ENCODE peak calls at places on chromosomes 16 and 17, in ten cellular contexts. V, R, T, K, J, Y, W, C, B and M are unnamed samples.

GRCh38 chr17:8832711-8833352 is 33.7 kb upstream of the MFSD6L start:
- DNase-seq in V (no peak), R (no peak), T (no peak), K (peak), J (no peak), Y (no peak), W (peak), C (no peak), B (no peak), M (no peak)

GRCh38 chr17:81270279-81270678 is 24.8 kb downstream of the SLC38A10 start:
- DNase-seq in V (no peak), R (no peak), T (no peak), K (no peak), J (no peak), Y (no peak), W (no peak), C (no peak), B (no peak), M (no peak)

GRCh38 chr16:19524356-19524865 is 669 bp downstream of the CCP110 start:
- DNase-seq in V (no peak), R (no peak), T (no peak), K (no peak), J (no peak), Y (no peak), W (no peak), C (no peak), B (no peak), M (no peak)

GRCh38 chr17:3801043-3801746 is at the start of gene ITGAE:
- DNase-seq in V (no peak), R (no peak), T (no peak), K (no peak), J (no peak), Y (no peak), W (no peak), C (no peak), B (no peak), M (no peak)

GRCh38 chr16:608019-608418 is 18.2 kb downstream of the RAB40C start:
- DNase-seq in V (no peak), R (no peak), T (no peak), K (no peak), J (no peak), Y (no peak), W (no peak), C (no peak), B (no peak), M (no peak)

GRCh38 chr17:12613566-12613965 is 52.1 kb upstream of the MYOCD start:
- DNase-seq in V (peak), R (no peak), T (no peak), K (no peak), J (no peak), Y (no peak), W (no peak), C (peak), B (peak), M (no peak)

GRCh38 chr16:71807905-71808592 is 585 bp downstream of the AP1G1 start:
- DNase-seq in V (no peak), R (peak), T (no peak), K (peak), J (no peak), Y (no peak), W (no peak), C (peak), B (no peak), M (no peak)

GRCh38 chr16:8878523-8878911 is 3.6 kb upstream of the LITAFD start:
- DNase-seq in V (peak), R (peak), T (no peak), K (no peak), J (peak), Y (no peak), W (no peak), C (peak), B (peak), M (peak)

GRCh38 chr16:27193300-27193990 is 9.9 kb upstream of the KDM8 start:
- DNase-seq in V (no peak), R (no peak), T (no peak), K (no peak), J (no peak), Y (no peak), W (no peak), C (no peak), B (no peak), M (no peak)

GRCh38 chr16:87540072-87540976 is 47.5 kb upstream of the ZCCHC14 start:
- DNase-seq in V (no peak), R (no peak), T (no peak), K (no peak), J (no peak), Y (no peak), W (no peak), C (no peak), B (no peak), M (no peak)

GRCh38 chr16:87542531-87543102 is 49.8 kb upstream of the ZCCHC14 start:
- DNase-seq in V (no peak), R (no peak), T (no peak), K (no peak), J (no peak), Y (no peak), W (no peak), C (no peak), B (no peak), M (no peak)

GRCh38 chr16:87539113-87539512 is 46.3 kb upstream of the ZCCHC14 start:
- DNase-seq in V (no peak), R (no peak), T (no peak), K (no peak), J (no peak), Y (no peak), W (no peak), C (no peak), B (no peak), M (no peak)

GRCh38 chr16:87541882-87542234 is 49.0 kb upstream of the ZCCHC14 start:
- DNase-seq in V (no peak), R (no peak), T (no peak), K (no peak), J (no peak), Y (peak), W (no peak), C (no peak), B (peak), M (no peak)

GRCh38 chr16:87541004-87541881 is 48.4 kb upstream of the ZCCHC14 start:
- DNase-seq in V (peak), R (peak), T (no peak), K (no peak), J (no peak), Y (peak), W (no peak), C (peak), B (peak), M (peak)
- H3K4me3 ChIP-seq in V (no peak), R (peak), T (no peak), K (no peak), J (no peak), Y (peak), W (no peak), C (no peak), B (peak), M (no peak)

DNA sequence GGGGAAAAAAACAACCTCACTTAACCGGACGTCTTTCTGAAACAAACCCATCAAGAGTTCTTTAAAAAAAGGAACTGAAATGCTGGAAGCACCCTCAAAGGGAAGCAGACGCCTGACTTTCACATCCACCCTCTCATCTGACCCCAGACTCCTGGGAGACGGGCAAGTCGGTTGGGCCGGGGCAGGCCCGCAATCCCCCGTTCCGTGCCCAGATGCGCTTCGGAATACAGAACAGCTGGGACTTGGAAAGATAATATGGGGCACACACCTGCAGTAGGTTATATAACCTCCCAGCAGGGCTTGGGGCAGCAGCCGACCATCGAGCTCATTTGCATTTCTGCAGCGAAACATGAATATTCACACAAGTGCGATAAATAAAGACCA is 3.7 kb downstream of the ARHGAP27 start:
- DNase-seq in V (no peak), R (no peak), T (no peak), K (no peak), J (peak), Y (no peak), W (no peak), C (no peak), B (no peak), M (no peak)
- H3K4me3 ChIP-seq in V (no peak), R (no peak), T (no peak), K (no peak), J (no peak), Y (no peak), W (no peak), C (no peak), B (no peak), M (no peak)

DNA sequence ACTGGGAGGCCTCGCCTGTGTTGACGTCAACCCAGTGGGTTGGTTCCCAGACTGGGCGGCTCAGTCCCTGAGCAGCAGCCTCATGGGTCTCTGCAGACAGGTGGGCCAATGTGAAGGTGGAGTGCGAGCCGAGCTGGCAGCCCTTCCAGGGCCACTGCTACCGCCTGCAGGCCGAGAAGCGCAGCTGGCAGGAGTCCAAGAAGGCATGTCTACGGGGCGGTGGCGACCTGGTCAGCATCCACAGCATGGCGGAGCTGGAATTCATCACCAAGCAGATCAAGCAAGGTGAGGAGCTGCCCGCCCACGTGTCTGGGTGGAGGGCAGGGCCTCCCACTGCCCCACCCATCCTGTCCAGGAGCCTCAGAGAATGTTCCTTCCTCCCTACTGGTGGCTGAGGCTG is 44.1 kb downstream of the MRC2 start:
- DNase-seq in V (no peak), R (no peak), T (no peak), K (peak), J (no peak), Y (no peak), W (peak), C (no peak), B (no peak), M (no peak)
- H3K4me3 ChIP-seq in V (no peak), R (no peak), T (no peak), K (no peak), J (no peak), Y (no peak), W (no peak), C (no peak), B (no peak), M (no peak)

DNA sequence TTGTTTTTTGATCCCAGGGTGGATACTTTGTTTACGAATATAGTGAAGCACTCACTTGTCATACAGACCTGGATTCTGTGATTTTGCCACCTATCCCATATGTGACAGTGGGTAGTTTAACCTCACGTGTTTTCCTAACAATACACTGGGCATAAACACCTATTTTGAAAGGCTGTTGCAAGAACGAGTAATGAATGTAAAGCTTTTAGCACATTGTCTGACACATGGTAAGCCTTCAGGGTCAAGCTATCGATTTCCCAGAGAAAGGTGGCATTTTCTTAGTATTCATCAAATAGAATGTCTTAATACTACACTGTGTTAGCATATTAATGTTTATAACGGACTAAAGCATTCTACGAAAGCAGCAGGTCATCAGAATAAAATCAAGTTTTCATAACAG is 1.9 kb downstream of the CHTF8 start:
- DNase-seq in V (no peak), R (no peak), T (no peak), K (no peak), J (no peak), Y (no peak), W (no peak), C (no peak), B (no peak), M (no peak)
- H3K4me3 ChIP-seq in V (peak), R (peak), T (peak), K (no peak), J (peak), Y (no peak), W (no peak), C (no peak), B (peak), M (peak)

GRCh38 chr17:76140661-76141211 is 309 bp downstream of the FOXJ1 start:
- DNase-seq in V (no peak), R (no peak), T (no peak), K (no peak), J (no peak), Y (no peak), W (no peak), C (no peak), B (no peak), M (no peak)
- H3K4me3 ChIP-seq in V (peak), R (peak), T (peak), K (no peak), J (no peak), Y (peak), W (no peak), C (no peak), B (peak), M (peak)

GRCh38 chr16:58511933-58512815 is 3.1 kb upstream of the SETD6 start:
- DNase-seq in V (no peak), R (peak), T (peak), K (peak), J (no peak), Y (peak), W (peak), C (peak), B (peak), M (no peak)

GRCh38 chr16:58515871-58516767 is 802 bp downstream of the SETD6 start:
- DNase-seq in V (no peak), R (no peak), T (peak), K (peak), J (peak), Y (no peak), W (peak), C (no peak), B (no peak), M (no peak)

GRCh38 chr16:58516768-58517107 is 1.4 kb downstream of the SETD6 start:
- DNase-seq in V (no peak), R (no peak), T (no peak), K (no peak), J (no peak), Y (no peak), W (no peak), C (no peak), B (no peak), M (no peak)

GRCh38 chr16:58515125-58515870 is at the start of gene SETD6:
- DNase-seq in V (peak), R (peak), T (peak), K (peak), J (peak), Y (peak), W (peak), C (peak), B (peak), M (peak)

DNA sequence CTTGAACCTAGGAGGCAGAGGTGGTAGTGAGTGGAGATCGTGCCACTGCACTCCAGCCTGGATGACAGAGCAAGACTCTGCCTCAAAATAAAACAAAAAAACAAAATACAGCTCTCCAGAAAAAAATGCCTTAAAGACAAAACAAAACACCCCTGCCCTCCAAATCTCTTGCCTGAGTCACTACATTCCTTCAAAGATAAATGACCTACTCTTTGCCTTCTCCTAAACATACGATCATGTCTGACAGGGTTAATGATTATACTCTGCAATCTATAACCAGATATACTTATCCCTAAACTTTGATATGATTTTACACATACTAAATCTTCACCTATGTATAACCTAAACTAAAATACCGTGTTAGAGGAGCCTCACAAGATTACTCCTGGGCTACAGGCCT is 1.4 kb upstream of the SETD6 start:
- DNase-seq in V (no peak), R (no peak), T (no peak), K (no peak), J (no peak), Y (no peak), W (no peak), C (peak), B (no peak), M (no peak)
- H3K4me3 ChIP-seq in V (no peak), R (no peak), T (no peak), K (no peak), J (peak), Y (no peak), W (peak), C (no peak), B (no peak), M (no peak)

GRCh38 chr16:25051446-25052160 is 36.4 kb upstream of the ARHGAP17 start:
- DNase-seq in V (peak), R (peak), T (no peak), K (no peak), J (peak), Y (no peak), W (no peak), C (peak), B (peak), M (no peak)
- H3K4me3 ChIP-seq in V (no peak), R (peak), T (peak), K (no peak), J (no peak), Y (peak), W (no peak), C (no peak), B (no peak), M (no peak)